ENCODE peak calls at places on chromosome 2, in nine cellular contexts. T, B, A, H, F, V, W, X and R are unnamed samples.

GRCh38 chr2:1518501-1518821 is 105.2 kb downstream of the TPO start:
- DNase-seq in T (no peak), B (no peak), A (no peak), H (no peak), F (no peak), V (no peak), W (no peak), X (no peak), R (no peak)

GRCh38 chr2:239260546-239261327 is 140.1 kb downstream of the HDAC4 start:
- DNase-seq in T (no peak), B (no peak), A (no peak), H (peak), F (no peak), V (no peak), W (no peak), X (no peak), R (no peak)

GRCh38 chr2:63192169-63192888 is 141.7 kb downstream of the OTX1 start:
- DNase-seq in T (no peak), B (peak), A (no peak), H (no peak), F (no peak), V (no peak), W (peak), X (no peak), R (peak)

GRCh38 chr2:158740591-158740990 is 54.5 kb upstream of the DAPL1 start:
- DNase-seq in T (peak), B (no peak), A (no peak), H (no peak), F (peak), V (no peak), W (no peak), X (no peak), R (no peak)

GRCh38 chr2:163630836-163631235 is 105.0 kb downstream of the FIGN start:
- DNase-seq in T (no peak), B (no peak), A (no peak), H (no peak), F (peak), V (no peak), W (no peak), X (no peak), R (no peak)

GRCh38 chr2:182917924-182918323 is 51.5 kb upstream of the FRZB start:
- DNase-seq in T (peak), B (no peak), A (no peak), H (no peak), F (peak), V (no peak), W (no peak), X (no peak), R (no peak)

GRCh38 chr2:241379481-241380480 is 23.7 kb downstream of the FARP2 start:
- DNase-seq in T (peak), B (no peak), A (no peak), H (no peak), F (no peak), V (no peak), W (no peak), X (no peak), R (no peak)

GRCh38 chr2:62163834-62164233 is 32.1 kb upstream of the B3GNT2 start:
- DNase-seq in T (no peak), B (no peak), A (no peak), H (no peak), F (no peak), V (no peak), W (no peak), X (no peak), R (no peak)

GRCh38 chr2:219541611-219542180 is 1.9 kb downstream of the CHPF start:
- DNase-seq in T (peak), B (peak), A (peak), H (peak), F (peak), V (peak), W (peak), X (peak), R (peak)

GRCh38 chr2:94769733-94770132 is 101.5 kb upstream of the TEKT4 start:
- DNase-seq in T (no peak), B (no peak), A (no peak), H (no peak), F (no peak), V (no peak), W (no peak), X (no peak), R (no peak)

GRCh38 chr2:30871980-30872789 is 64.9 kb upstream of the CAPN13 start:
- DNase-seq in T (no peak), B (no peak), A (no peak), H (no peak), F (no peak), V (no peak), W (no peak), X (no peak), R (no peak)

GRCh38 chr2:47223980-47224379 is 68.9 kb upstream of the STPG4 start:
- DNase-seq in T (peak), B (no peak), A (no peak), H (no peak), F (peak), V (no peak), W (no peak), X (no peak), R (no peak)

GRCh38 chr2:174325932-174326879 is 8.5 kb upstream of the SP9 start:
- DNase-seq in T (no peak), B (no peak), A (no peak), H (peak), F (peak), V (no peak), W (no peak), X (peak), R (no peak)

GRCh38 chr2:187842978-187843847 is 289.0 kb upstream of the TFPI start:
- DNase-seq in T (peak), B (peak), A (no peak), H (no peak), F (peak), V (no peak), W (no peak), X (no peak), R (peak)

GRCh38 chr2:1967242-1968210 is 223.2 kb upstream of the PXDN start:
- DNase-seq in T (no peak), B (no peak), A (no peak), H (no peak), F (no peak), V (no peak), W (no peak), X (no peak), R (no peak)

GRCh38 chr2:143087033-143087432 is 42.2 kb upstream of the ARHGAP15 start:
- DNase-seq in T (no peak), B (no peak), A (no peak), H (no peak), F (peak), V (no peak), W (no peak), X (no peak), R (no peak)

GRCh38 chr2:12006841-12007240 is 260.4 kb downstream of the LPIN1 start:
- DNase-seq in T (no peak), B (no peak), A (no peak), H (no peak), F (peak), V (no peak), W (no peak), X (no peak), R (no peak)

GRCh38 chr2:113977060-113977659 is 87.3 kb downstream of the ACTR3 start:
- DNase-seq in T (no peak), B (no peak), A (no peak), H (no peak), F (no peak), V (no peak), W (no peak), X (no peak), R (no peak)

GRCh38 chr2:54757496-54757895 is 34.0 kb downstream of the EML6 start:
- DNase-seq in T (peak), B (no peak), A (no peak), H (no peak), F (no peak), V (peak), W (no peak), X (no peak), R (no peak)

GRCh38 chr2:19847486-19847885 is 54.3 kb downstream of the TTC32 start:
- DNase-seq in T (no peak), B (no peak), A (no peak), H (no peak), F (no peak), V (no peak), W (no peak), X (no peak), R (no peak)

GRCh38 chr2:65263257-65263656 is 35.6 kb downstream of the ACTR2 start:
- DNase-seq in T (peak), B (no peak), A (no peak), H (no peak), F (peak), V (no peak), W (no peak), X (no peak), R (no peak)

GRCh38 chr2:1987379-1987778 is 243.1 kb upstream of the PXDN start:
- DNase-seq in T (no peak), B (no peak), A (no peak), H (no peak), F (no peak), V (no peak), W (no peak), X (no peak), R (no peak)

GRCh38 chr2:241091201-241091600 is 10.9 kb downstream of the MTERF4 start:
- DNase-seq in T (no peak), B (no peak), A (no peak), H (no peak), F (no peak), V (no peak), W (no peak), X (no peak), R (no peak)

GRCh38 chr2:177658309-177658708 is 265.7 kb downstream of the AGPS start:
- DNase-seq in T (no peak), B (no peak), A (no peak), H (no peak), F (no peak), V (no peak), W (no peak), X (no peak), R (no peak)

GRCh38 chr2:240620149-240620731 is 5.0 kb upstream of the GPR35 start:
- DNase-seq in T (no peak), B (no peak), A (no peak), H (peak), F (no peak), V (no peak), W (no peak), X (peak), R (no peak)

GRCh38 chr2:227311861-227312506 is 13.1 kb upstream of the MFF start:
- DNase-seq in T (no peak), B (peak), A (no peak), H (no peak), F (no peak), V (no peak), W (no peak), X (no peak), R (no peak)

GRCh38 chr2:52340185-52340584 is 1308.3 kb upstream of the NRXN1 start:
- DNase-seq in T (no peak), B (no peak), A (no peak), H (no peak), F (peak), V (no peak), W (no peak), X (no peak), R (no peak)